ENCODE peak calls at places on chromosomes 13 and 19, in six cellular contexts. I is NCI-H1105 treated with DMSO at 0.1 percent for 48 hours, W is anterior cingulate cortex, N is NCI-H345, O is left colon, P is HFF-Myc. B is an unnamed sample.
A peak's percentile ranks its signal among the peaks of the same experiment; 100 is the strongest.

GRCh38 chr19:18514800-18515682 is 6.8 kb downstream of the ELL start:
- DNase-seq in I (peak; percentile 8), W (no peak), N (peak; percentile 11), O (no peak), P (no peak), B (no peak)

GRCh38 chr13:41610426-41610825 is 153.1 kb downstream of the RGCC start:
- DNase-seq in I (peak; percentile 50), W (no peak), N (peak; percentile 83), O (no peak), P (peak; percentile 79), B (peak; percentile 92)

GRCh38 chr19:3880471-3881271 is at the start of gene ATCAY:
- DNase-seq in I (peak; percentile 88), W (peak; percentile 69), N (peak; percentile 89), O (no peak), P (no peak), B (no peak)

GRCh38 chr13:28434934-28435333 is 60.0 kb downstream of the FLT1 start:
- DNase-seq in I (no peak), W (no peak), N (no peak), O (no peak), P (no peak), B (no peak)

GRCh38 chr19:11446652-11447301 is 11.3 kb downstream of the PRKCSH start:
- DNase-seq in I (no peak), W (peak; percentile 48), N (no peak), O (peak; percentile 54), P (no peak), B (no peak)

GRCh38 chr13:106038752-106039151 is 496.7 kb downstream of the EFNB2 start:
- DNase-seq in I (no peak), W (no peak), N (no peak), O (no peak), P (peak; percentile 30), B (peak; percentile 59)

GRCh38 chr13:99258210-99258860 is at the start of gene GPR18:
- DNase-seq in I (no peak), W (no peak), N (no peak), O (no peak), P (no peak), B (no peak)

GRCh38 chr19:41421314-41421713 is 5.9 kb downstream of the B3GNT8 start:
- DNase-seq in I (peak; percentile 78), W (no peak), N (no peak), O (peak; percentile 76), P (no peak), B (no peak)

GRCh38 chr13:103876571-103876970 is 810.4 kb upstream of the SLC10A2 start:
- DNase-seq in I (no peak), W (no peak), N (no peak), O (no peak), P (no peak), B (peak; percentile 19)

GRCh38 chr19:17946965-17947784 is 14.4 kb downstream of the CCDC124 start:
- DNase-seq in I (no peak), W (peak; percentile 65), N (no peak), O (peak; percentile 45), P (no peak), B (no peak)

GRCh38 chr19:40139533-40140287 is 49.0 kb upstream of the ZNF780A start:
- DNase-seq in I (peak; percentile 64), W (no peak), N (peak; percentile 80), O (no peak), P (peak; percentile 12), B (peak; percentile 2)

GRCh38 chr13:103371271-103371670 is 305.1 kb upstream of the SLC10A2 start:
- DNase-seq in I (no peak), W (no peak), N (no peak), O (no peak), P (no peak), B (no peak)

GRCh38 chr13:112615391-112615790 is 27.4 kb upstream of the TUBGCP3 start:
- DNase-seq in I (no peak), W (no peak), N (no peak), O (no peak), P (no peak), B (no peak)

GRCh38 chr19:16876904-16877361 is 11.9 kb upstream of the F2RL3 start:
- DNase-seq in I (no peak), W (no peak), N (no peak), O (no peak), P (no peak), B (no peak)

GRCh38 chr19:52637718-52638585 is at the start of gene ZNF83:
- DNase-seq in I (peak; percentile 91), W (peak; percentile 84), N (peak; percentile 90), O (peak; percentile 99), P (peak; percentile 59), B (peak; percentile 61)

GRCh38 chr19:44666852-44667251 is 4.4 kb upstream of the CEACAM19 start:
- DNase-seq in I (no peak), W (no peak), N (no peak), O (no peak), P (no peak), B (no peak)

GRCh38 chr19:56085571-56086275 is 35.4 kb downstream of the ZNF787 start:
- DNase-seq in I (no peak), W (no peak), N (no peak), O (no peak), P (no peak), B (no peak)

GRCh38 chr13:52016296-52016695 is 4.1 kb downstream of the ALG11 start:
- DNase-seq in I (no peak), W (no peak), N (no peak), O (no peak), P (no peak), B (no peak)

GRCh38 chr13:48334534-48335127 is 31.1 kb downstream of the RB1 start:
- DNase-seq in I (peak; percentile 50), W (no peak), N (no peak), O (no peak), P (no peak), B (peak; percentile 9)

GRCh38 chr13:31824705-31825512 is 85.6 kb downstream of the RXFP2 start:
- DNase-seq in I (no peak), W (no peak), N (peak; percentile 3), O (no peak), P (no peak), B (no peak)

B was measured in BJ.